ENCODE peak calls at places on chromosomes 2 and 18, in ten cellular contexts. X is tibial nerve, D is HepG2, T is A549, Z is stomach, Y is K562, E is H1, U is ovary, V is transverse colon, P is GM12878. B is an unnamed sample.
A peak's percentile ranks its signal among the peaks of the same experiment; 100 is the strongest.

GRCh38 chr2:102622646-102623045 is 3.3 kb downstream of the SLC9A2 start:
- DNase-seq in X (no peak), D (no peak), T (no peak), Z (no peak), Y (no peak), E (no peak), U (no peak), V (no peak), P (no peak), B (no peak)

GRCh38 chr2:69375494-69376353 is 11.3 kb downstream of the GFPT1 start:
- DNase-seq in X (no peak), D (no peak), T (no peak), Z (no peak), Y (peak; percentile 50), E (no peak), U (no peak), V (no peak), P (no peak), B (no peak)

GRCh38 chr2:144403940-144404339 is 116.0 kb downstream of the ZEB2 start:
- DNase-seq in X (no peak), D (peak; percentile 7), T (no peak), Z (no peak), Y (no peak), E (no peak), U (no peak), V (no peak), P (no peak), B (no peak)

GRCh38 chr2:96864343-96865091 is 5.4 kb downstream of the SEMA4C start:
- DNase-seq in X (no peak), D (no peak), T (no peak), Z (peak; percentile 85), Y (no peak), E (no peak), U (no peak), V (no peak), P (no peak), B (peak; percentile 64)

GRCh38 chr18:80171190-80171872 is 62.3 kb downstream of the ADNP2 start:
- DNase-seq in X (peak; percentile 44), D (no peak), T (peak; percentile 42), Z (peak; percentile 61), Y (peak; percentile 70), E (no peak), U (peak; percentile 73), V (peak; percentile 50), P (no peak), B (no peak)

GRCh38 chr18:29188760-29189159 is 1011.8 kb upstream of the CDH2 start:
- DNase-seq in X (no peak), D (no peak), T (no peak), Z (no peak), Y (no peak), E (no peak), U (no peak), V (no peak), P (no peak), B (no peak)

GRCh38 chr2:60488291-60488690 is 65.2 kb downstream of the BCL11A start:
- DNase-seq in X (no peak), D (no peak), T (no peak), Z (no peak), Y (no peak), E (no peak), U (no peak), V (no peak), P (no peak), B (no peak)

GRCh38 chr2:48309900-48310299 is 220.1 kb upstream of the STON1 start:
- DNase-seq in X (no peak), D (no peak), T (no peak), Z (no peak), Y (no peak), E (no peak), U (no peak), V (no peak), P (no peak), B (no peak)

GRCh38 chr2:191691898-191692297 is 14.0 kb downstream of the NABP1 start:
- DNase-seq in X (no peak), D (no peak), T (no peak), Z (no peak), Y (no peak), E (no peak), U (no peak), V (no peak), P (no peak), B (no peak)
- TF ChIP-seq EP300 in X (no peak), D (no peak), T (no peak), Z (no peak), Y (no peak), E (no peak), U (no peak), V (no peak), P (no peak), B (no peak)

DNA sequence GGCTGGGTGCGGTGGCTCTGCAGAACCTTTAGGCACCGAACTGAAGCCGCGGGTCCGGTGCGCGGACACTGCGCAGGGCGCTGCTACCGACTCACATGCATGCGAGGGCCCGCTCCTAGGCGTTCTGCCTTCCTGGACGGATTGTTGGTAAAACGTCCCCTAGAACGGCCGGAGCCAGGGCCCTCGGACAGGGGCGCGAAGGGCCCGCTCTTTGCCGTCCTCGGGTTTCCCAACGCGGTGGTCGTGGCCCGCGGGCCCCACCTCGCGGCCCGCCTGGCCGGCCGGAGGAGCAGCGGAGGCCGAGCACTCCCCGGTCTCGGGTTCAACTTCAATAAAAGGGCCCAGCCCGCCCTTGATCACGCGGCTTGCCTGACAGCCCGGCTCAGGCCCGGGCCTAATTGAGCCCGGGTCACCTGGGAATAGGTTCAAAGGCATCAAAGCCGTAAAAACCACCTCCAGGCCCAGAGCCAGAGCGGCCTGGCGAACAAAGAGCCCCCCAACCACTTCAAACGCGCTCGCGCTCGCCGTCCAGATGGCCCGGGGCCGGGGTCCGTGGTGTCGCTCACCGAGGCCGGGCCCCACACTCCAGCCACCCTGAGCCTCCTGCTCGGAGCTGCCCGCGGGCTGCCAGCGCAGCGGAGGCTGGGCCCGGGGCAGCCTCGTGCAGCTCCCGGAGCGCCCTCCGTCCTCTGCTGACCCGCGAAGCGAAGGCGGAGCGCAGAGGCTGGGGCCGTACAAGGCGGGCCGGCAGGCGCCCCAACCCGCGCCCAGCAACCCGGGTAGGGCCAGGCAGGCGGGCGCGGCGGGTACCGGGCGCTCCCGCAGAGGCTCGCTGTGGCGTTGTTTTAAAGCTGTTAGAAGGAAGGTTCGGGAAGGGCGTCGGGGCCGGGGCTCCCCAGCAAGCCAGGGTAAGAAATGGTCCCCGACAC is 1.1 kb upstream of the TWIST2 start:
- DNase-seq in X (no peak), D (no peak), T (no peak), Z (no peak), Y (no peak), E (no peak), U (peak; percentile 35), V (no peak), P (no peak), B (peak; percentile 78)
- TF ChIP-seq EP300 in X (no peak), D (no peak), T (no peak), Z (no peak), Y (no peak), E (no peak), U (no peak), V (no peak), P (no peak), B (no peak)

DNA sequence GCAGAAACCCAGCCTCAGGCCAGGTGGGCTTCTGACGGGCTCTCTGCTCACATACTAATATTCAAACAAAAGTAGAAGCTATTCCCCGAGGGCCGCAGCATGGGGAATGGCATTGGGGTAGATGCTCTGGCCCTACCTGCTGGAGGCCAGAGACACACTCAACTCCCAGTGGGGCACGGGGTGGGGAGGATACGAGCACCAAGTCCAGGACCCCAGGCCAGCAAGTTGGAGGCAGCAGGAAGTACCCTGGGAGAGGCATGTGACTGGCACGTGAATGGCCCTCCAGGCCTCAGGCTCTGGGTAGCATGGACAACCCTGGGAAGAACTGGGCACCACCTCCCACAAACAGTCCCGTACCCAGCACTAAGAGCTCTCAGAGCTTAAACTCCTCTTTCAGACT is 3.8 kb downstream of the DNMT3A start:
- DNase-seq in X (no peak), D (no peak), T (no peak), Z (no peak), Y (no peak), E (no peak), U (no peak), V (no peak), P (no peak), B (no peak)
- TF ChIP-seq EP300 in X (no peak), D (no peak), T (no peak), Z (no peak), Y (no peak), E (no peak), U (no peak), V (no peak), P (no peak), B (no peak)

GRCh38 chr2:106197878-106198277 is 3.8 kb upstream of the UXS1 start:
- DNase-seq in X (no peak), D (peak; percentile 93), T (no peak), Z (no peak), Y (no peak), E (no peak), U (no peak), V (no peak), P (no peak), B (no peak)

GRCh38 chr2:106193491-106193976 is 567 bp downstream of the UXS1 start:
- DNase-seq in X (no peak), D (peak; percentile 15), T (peak; percentile 25), Z (peak; percentile 51), Y (peak; percentile 41), E (no peak), U (no peak), V (peak; percentile 63), P (no peak), B (no peak)

GRCh38 chr2:106193977-106194778 is at the start of gene UXS1:
- DNase-seq in X (peak; percentile 95), D (peak; percentile 98), T (peak; percentile 84), Z (peak; percentile 99), Y (peak; percentile 99), E (peak; percentile 94), U (peak; percentile 97), V (peak; percentile 99), P (peak; percentile 78), B (peak; percentile 99)

GRCh38 chr2:106195996-106196395 is 1.9 kb upstream of the UXS1 start:
- DNase-seq in X (no peak), D (no peak), T (no peak), Z (no peak), Y (no peak), E (no peak), U (no peak), V (no peak), P (no peak), B (no peak)

GRCh38 chr2:106195456-106195855 is 1.4 kb upstream of the UXS1 start:
- DNase-seq in X (no peak), D (no peak), T (no peak), Z (no peak), Y (no peak), E (no peak), U (no peak), V (no peak), P (no peak), B (no peak)
- TF ChIP-seq EP300 in X (no peak), D (no peak), T (no peak), Z (no peak), Y (no peak), E (no peak), U (no peak), V (no peak), P (no peak), B (no peak)

DNA sequence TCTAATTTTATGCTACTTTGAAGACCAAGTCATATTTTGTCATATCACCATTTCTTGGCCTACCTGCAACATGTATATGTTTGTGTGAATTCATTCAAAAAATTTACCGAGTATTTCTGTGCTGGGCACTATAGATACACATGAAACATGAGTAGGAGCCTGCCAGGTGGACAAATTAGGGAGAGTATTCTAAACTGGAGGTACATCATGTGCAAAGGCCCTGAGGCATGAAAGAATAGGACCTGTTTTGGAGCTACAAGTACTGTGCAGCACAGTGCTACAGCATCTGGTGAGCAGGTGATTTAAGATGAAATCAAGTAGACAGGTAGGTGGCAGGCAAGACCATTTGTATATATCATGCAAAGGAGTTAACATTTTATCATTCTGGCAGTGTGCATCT is 152.9 kb downstream of the MYO3B start:
- DNase-seq in X (no peak), D (no peak), T (no peak), Z (no peak), Y (no peak), E (no peak), U (no peak), V (no peak), P (no peak), B (no peak)
- TF ChIP-seq EP300 in X (no peak), D (no peak), T (no peak), Z (no peak), Y (no peak), E (no peak), U (no peak), V (no peak), P (no peak), B (no peak)